ENCODE peak calls at places on chromosomes 12 and 14, in five cellular contexts. S is A549, H is HepG2, Y is K562, X is H1. P is an unnamed sample.

GRCh38 chr14:97109234-97109633 is 312.1 kb downstream of the VRK1 start:
- DNase-seq in X (no peak), H (no peak), Y (no peak), S (no peak), P (no peak)

GRCh38 chr12:121804417-121805111 is 755 bp downstream of the SETD1B start:
- DNase-seq in Y (no peak), S (peak; percentile 65), H (peak; percentile 55), X (no peak), P (peak; percentile 39)

GRCh38 chr12:2648406-2648805 is 146.4 kb upstream of the FKBP4 start:
- DNase-seq in Y (no peak), H (no peak), S (no peak), X (no peak), P (no peak)

GRCh38 chr14:34227834-34228662 is 234.0 kb downstream of the SPTSSA start:
- DNase-seq in X (peak; percentile 41), Y (peak; percentile 54), H (peak; percentile 72), S (peak; percentile 49), P (peak; percentile 50)

GRCh38 chr12:95192271-95192670 is 25.0 kb downstream of the FGD6 start:
- DNase-seq in H (no peak), S (no peak), X (no peak), Y (no peak), P (no peak)

GRCh38 chr12:55797550-55797949 is 20.0 kb downstream of the SARNP start:
- DNase-seq in S (no peak), H (no peak), Y (no peak), X (no peak), P (no peak)

GRCh38 chr14:103626150-103626850 is 2.7 kb upstream of the KLC1 start:
- DNase-seq in S (no peak), Y (no peak), H (peak; percentile 37), X (no peak), P (no peak)

GRCh38 chr14:88933203-88933602 is 108.8 kb downstream of the TTC8 start:
- DNase-seq in Y (no peak), X (no peak), H (no peak), S (no peak), P (no peak)

GRCh38 chr12:69055706-69056105 is 122.7 kb upstream of the CPM start:
- DNase-seq in H (no peak), Y (no peak), X (no peak), S (no peak), P (no peak)

GRCh38 chr14:56247495-56248087 is 129.4 kb downstream of the PELI2 start:
- DNase-seq in X (no peak), Y (no peak), H (peak; percentile 12), S (peak; percentile 19), P (peak; percentile 48)
- TF ChIP-seq MAX in X (no peak), Y (no peak), H (no peak), S (no peak), P (no peak)

GRCh38 chr12:57462307-57463253 is 3.0 kb downstream of the GLI1 start:
- DNase-seq in Y (peak; percentile 90), S (peak; percentile 96), X (peak; percentile 84), H (peak; percentile 80), P (peak; percentile 90)

GRCh38 chr12:57461904-57462306 is 2.3 kb downstream of the GLI1 start:
- DNase-seq in Y (no peak), H (no peak), X (no peak), S (no peak), P (no peak)

GRCh38 chr12:57459750-57460400 is at the start of gene GLI1:
- DNase-seq in H (no peak), X (no peak), Y (peak; percentile 69), S (peak; percentile 59), P (no peak)

GRCh38 chr12:57460457-57461325 is 1.1 kb downstream of the GLI1 start:
- DNase-seq in X (no peak), Y (peak; percentile 40), H (no peak), S (peak; percentile 85), P (no peak)

DNA sequence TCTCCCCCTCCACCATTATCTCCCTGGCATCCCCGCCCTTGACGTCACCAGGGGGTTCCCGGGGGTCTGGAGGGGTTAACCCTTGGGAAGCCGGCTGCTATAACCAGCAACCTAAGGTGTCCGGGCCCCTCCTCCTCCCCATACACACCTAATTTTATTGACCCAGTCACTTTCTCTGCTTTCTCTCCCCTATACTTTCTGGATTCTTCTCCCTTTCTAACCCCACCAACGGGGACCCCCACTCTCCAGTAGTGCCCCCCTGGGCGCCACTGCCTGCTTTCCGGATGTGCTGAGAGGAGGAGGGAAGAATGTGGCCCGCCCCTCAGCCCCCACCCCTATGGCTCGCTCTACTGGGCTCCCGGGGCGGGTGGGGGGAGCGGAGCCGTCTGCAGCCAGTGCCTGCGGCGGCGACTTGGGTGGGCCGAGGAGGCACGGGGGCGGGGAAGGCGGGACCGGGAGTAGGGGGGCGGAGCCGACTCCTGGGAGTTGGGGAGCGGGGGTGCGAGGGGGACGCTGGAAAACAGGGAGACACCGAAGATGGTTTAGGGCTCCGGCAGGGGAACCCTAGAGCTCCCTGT is 1.8 kb downstream of the GLI1 start:
- DNase-seq in S (peak; percentile 92), Y (peak; percentile 89), X (no peak), H (no peak), P (peak; percentile 28)
- TF ChIP-seq JUN in S (peak; percentile 52), Y (no peak), X (no peak), H (no peak), P (no peak)

GRCh38 chr14:91977909-91978308 is 30.4 kb upstream of the FBLN5 start:
- DNase-seq in Y (no peak), X (no peak), S (no peak), H (no peak), P (no peak)
- TF ChIP-seq POLR2A in Y (no peak), X (no peak), S (no peak), H (no peak), P (no peak)

DNA sequence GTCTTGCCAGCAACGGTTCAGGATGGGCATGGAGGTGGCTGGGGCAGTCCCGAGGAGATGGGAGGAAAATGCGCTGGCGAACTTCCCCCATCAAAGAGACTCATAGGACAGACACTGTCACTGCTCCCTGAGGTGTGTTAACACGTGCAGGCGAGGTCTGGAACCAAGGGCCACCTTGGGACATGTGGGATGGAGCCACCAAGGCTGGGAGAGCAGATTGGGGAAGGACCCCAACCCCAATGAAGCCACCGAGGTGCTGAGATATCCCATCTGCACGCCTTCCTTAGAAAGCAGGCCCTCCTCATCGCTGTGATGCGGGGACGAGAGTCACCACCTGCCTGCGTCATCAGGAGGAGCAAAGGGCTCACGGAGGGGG is 16.9 kb upstream of the BEGAIN start:
- DNase-seq in H (no peak), Y (no peak), S (no peak), X (no peak), P (no peak)
- TF ChIP-seq MAX in H (no peak), Y (no peak), S (no peak), X (no peak), P (no peak)

GRCh38 chr12:57237952-57238853 is 8.7 kb downstream of the SHMT2 start:
- DNase-seq in S (no peak), Y (peak; percentile 68), H (no peak), X (no peak), P (no peak)
- TF ChIP-seq JUN in S (no peak), Y (no peak), H (no peak), X (no peak), P (no peak)

P was measured in endothelial cell of umbilical vein.